ENCODE peak calls at places on chromosomes 4 and X, in five cellular contexts. One of them, this sample, is unnamed. For H3K4me1 and H3K27me3, the result is how much of the 10 kb centered on the place peaks cover.

GRCh38 chrX:39848900-39849299 is 248.9 kb downstream of the BCOR start:
- DNase-seq in GM23248: peak
- DNase-seq in uterus: peak
- DNase-seq in GM23338: no peak
- DNase-seq in DND-41: no peak
- DNase-seq in this sample: no peak

GRCh38 chr4:81352476-81352875 is 119.2 kb downstream of the RASGEF1B start:
- DNase-seq in DND-41: no peak
- DNase-seq in GM23338: no peak
- DNase-seq in GM23248: peak
- DNase-seq in uterus: no peak
- DNase-seq in this sample: no peak

GRCh38 chr4:2416564-2417195 is 1.8 kb downstream of the ZFYVE28 start:
- DNase-seq in uterus: no peak
- DNase-seq in GM23338: peak
- DNase-seq in DND-41: no peak
- DNase-seq in GM23248: peak
- DNase-seq in this sample: peak

GRCh38 chr4:72076562-72076961 is 44.8 kb downstream of the NPFFR2 start:
- DNase-seq in DND-41: no peak
- DNase-seq in GM23248: peak
- DNase-seq in uterus: no peak
- DNase-seq in GM23338: no peak
- DNase-seq in this sample: no peak

GRCh38 chr4:158850800-158851644 is 82.2 kb downstream of the FNIP2 start:
- DNase-seq in GM23248: peak
- DNase-seq in DND-41: no peak
- DNase-seq in uterus: no peak
- DNase-seq in GM23338: peak
- DNase-seq in this sample: peak

GRCh38 chr4:87313756-87314155 is 8.9 kb downstream of the HSD17B13 start:
- DNase-seq in GM23248: no peak
- DNase-seq in DND-41: no peak
- DNase-seq in uterus: no peak
- DNase-seq in GM23338: no peak
- DNase-seq in this sample: no peak

GRCh38 chr4:5890063-5890727 is 2.7 kb downstream of the CRMP1 start:
- DNase-seq in GM23248: no peak
- DNase-seq in GM23338: peak
- DNase-seq in DND-41: no peak
- DNase-seq in uterus: no peak
- DNase-seq in this sample: peak

GRCh38 chr4:80492761-80493160 is 157.2 kb downstream of the CFAP299 start:
- DNase-seq in GM23338: no peak
- DNase-seq in uterus: no peak
- DNase-seq in GM23248: no peak
- DNase-seq in DND-41: peak
- DNase-seq in this sample: no peak

GRCh38 chr4:185238261-185238681 is 28.9 kb downstream of the SNX25 start:
- DNase-seq in uterus: no peak
- DNase-seq in GM23338: no peak
- DNase-seq in GM23248: peak
- DNase-seq in DND-41: no peak
- DNase-seq in this sample: no peak

GRCh38 chr4:106893395-106893881 is 142.7 kb downstream of the DKK2 start:
- DNase-seq in GM23248: no peak
- DNase-seq in GM23338: no peak
- DNase-seq in uterus: no peak
- DNase-seq in DND-41: no peak
- DNase-seq in this sample: no peak

GRCh38 chrX:73182502-73183114 is 32.0 kb downstream of the NAP1L2 start:
- DNase-seq in GM23338: no peak
- DNase-seq in DND-41: no peak
- DNase-seq in GM23248: no peak
- DNase-seq in uterus: no peak
- DNase-seq in this sample: no peak

GRCh38 chrX:16839852-16840460 is 30.2 kb downstream of the RBBP7 start:
- DNase-seq in GM23248: peak
- DNase-seq in DND-41: no peak
- DNase-seq in GM23338: no peak
- DNase-seq in uterus: peak
- DNase-seq in this sample: no peak

GRCh38 chr4:118557298-118557851 is 127.8 kb upstream of the METTL14 start:
- DNase-seq in GM23338: no peak
- DNase-seq in uterus: no peak
- DNase-seq in GM23248: peak
- DNase-seq in DND-41: peak
- DNase-seq in this sample: peak

GRCh38 chr4:168129046-168129772 is 36.9 kb downstream of the ANXA10 start:
- DNase-seq in uterus: no peak
- DNase-seq in DND-41: no peak
- DNase-seq in GM23338: no peak
- DNase-seq in GM23248: no peak
- DNase-seq in this sample: peak

GRCh38 chr4:38141808-38142500 is 181.8 kb downstream of the PTTG2 start:
- DNase-seq in uterus: peak
- DNase-seq in GM23338: no peak
- DNase-seq in DND-41: no peak
- DNase-seq in GM23248: peak
- DNase-seq in this sample: no peak

GRCh38 chr4:52052475-52052780 is 1.3 kb downstream of the SPATA18 start:
- DNase-seq in DND-41: no peak
- DNase-seq in uterus: no peak
- DNase-seq in GM23338: peak
- DNase-seq in GM23248: peak
- DNase-seq in this sample: no peak

GRCh38 chr4:152780267-152780811 is 585 bp downstream of the ARFIP1 start:
- DNase-seq in uterus: no peak
- DNase-seq in DND-41: no peak
- DNase-seq in GM23248: peak
- DNase-seq in GM23338: peak
- DNase-seq in this sample: no peak

GRCh38 chr4:173492315-173492714 is 37.7 kb downstream of the HAND2 start:
- DNase-seq in GM23248: no peak
- DNase-seq in uterus: no peak
- DNase-seq in DND-41: peak
- DNase-seq in GM23338: no peak
- DNase-seq in this sample: no peak

GRCh38 chr4:153204247-153205027 is at the start of gene TRIM2:
- DNase-seq in uterus: peak
- DNase-seq in GM23338: peak
- DNase-seq in DND-41: no peak
- DNase-seq in GM23248: peak
- DNase-seq in this sample: peak

GRCh38 chrX:124266325-124267087 is 66.0 kb upstream of the TEX13D start:
- DNase-seq in GM23338: no peak
- DNase-seq in GM23248: no peak
- DNase-seq in uterus: no peak
- DNase-seq in DND-41: no peak
- DNase-seq in this sample: no peak

GRCh38 chrX:18210470-18210869 is 10.2 kb downstream of the BEND2 start:
- DNase-seq in uterus: no peak
- DNase-seq in DND-41: no peak
- DNase-seq in GM23338: peak
- DNase-seq in GM23248: peak
- DNase-seq in this sample: no peak

GRCh38 chrX:64184396-64184795 is 21.1 kb downstream of the AMER1 start:
- DNase-seq in GM23338: no peak
- DNase-seq in DND-41: no peak
- DNase-seq in uterus: no peak
- DNase-seq in GM23248: no peak
- DNase-seq in this sample: no peak

GRCh38 chrX:56794404-56794803 is 65.4 kb downstream of the NBDY start:
- DNase-seq in DND-41: no peak
- DNase-seq in GM23338: no peak
- DNase-seq in GM23248: no peak
- DNase-seq in uterus: no peak
- DNase-seq in this sample: no peak

GRCh38 chrX:97563531-97564133 is 679.9 kb downstream of the RPA4 start:
- DNase-seq in uterus: peak
- DNase-seq in DND-41: peak
- DNase-seq in GM23248: peak
- DNase-seq in GM23338: no peak
- DNase-seq in this sample: no peak

GRCh38 chr4:78673258-78673817 is 102.8 kb upstream of the BMP2K start:
- DNase-seq in GM23248: no peak
- DNase-seq in GM23338: no peak
- DNase-seq in DND-41: no peak
- DNase-seq in uterus: no peak
- DNase-seq in this sample: no peak

GRCh38 chrX:39974228-39974627 is 123.5 kb downstream of the BCOR start:
- DNase-seq in GM23338: peak
- DNase-seq in GM23248: no peak
- DNase-seq in uterus: no peak
- DNase-seq in DND-41: no peak
- DNase-seq in this sample: no peak

GRCh38 chr4:34271479-34272355 is 1972.6 kb downstream of the ARAP2 start:
- DNase-seq in DND-41: no peak
- DNase-seq in GM23338: no peak
- DNase-seq in uterus: no peak
- DNase-seq in GM23248: no peak
- DNase-seq in this sample: no peak

GRCh38 chrX:110317079-110317819 is 636 bp downstream of the AMMECR1 start:
- DNase-seq in GM23248: peak
- DNase-seq in uterus: peak
- DNase-seq in GM23338: peak
- DNase-seq in DND-41: peak
- DNase-seq in this sample: peak

GRCh38 chr4:41866799-41867677 is 68.2 kb upstream of the TMEM33 start:
- DNase-seq in uterus: no peak
- DNase-seq in GM23248: no peak
- DNase-seq in GM23338: peak
- DNase-seq in DND-41: no peak
- DNase-seq in this sample: no peak

GRCh38 chr4:173360587-173361221 is 10.1 kb upstream of the SAP30 start:
- DNase-seq in uterus: no peak
- DNase-seq in GM23338: peak
- DNase-seq in DND-41: no peak
- DNase-seq in GM23248: peak
- DNase-seq in this sample: no peak

GRCh38 chr4:71230613-71231012 is 108.2 kb upstream of the SLC4A4 start:
- DNase-seq in GM23338: no peak
- DNase-seq in GM23248: no peak
- DNase-seq in uterus: no peak
- DNase-seq in DND-41: no peak
- DNase-seq in this sample: no peak

GRCh38 chrX:106168107-106168506 is at the start of gene PWWP3B:
- DNase-seq in GM23248: peak
- DNase-seq in GM23338: peak
- DNase-seq in uterus: peak
- DNase-seq in DND-41: no peak
- DNase-seq in this sample: peak

GRCh38 chr4:79650794-79651431 is 242.9 kb upstream of the GK2 start:
- DNase-seq in DND-41: no peak
- DNase-seq in GM23248: peak
- DNase-seq in uterus: no peak
- DNase-seq in GM23338: peak
- DNase-seq in this sample: no peak

GRCh38 chr4:93394488-93395185 is 433.9 kb upstream of the ATOH1 start:
- DNase-seq in GM23338: no peak
- DNase-seq in uterus: no peak
- DNase-seq in DND-41: no peak
- DNase-seq in GM23248: peak
- DNase-seq in this sample: no peak

DNA sequence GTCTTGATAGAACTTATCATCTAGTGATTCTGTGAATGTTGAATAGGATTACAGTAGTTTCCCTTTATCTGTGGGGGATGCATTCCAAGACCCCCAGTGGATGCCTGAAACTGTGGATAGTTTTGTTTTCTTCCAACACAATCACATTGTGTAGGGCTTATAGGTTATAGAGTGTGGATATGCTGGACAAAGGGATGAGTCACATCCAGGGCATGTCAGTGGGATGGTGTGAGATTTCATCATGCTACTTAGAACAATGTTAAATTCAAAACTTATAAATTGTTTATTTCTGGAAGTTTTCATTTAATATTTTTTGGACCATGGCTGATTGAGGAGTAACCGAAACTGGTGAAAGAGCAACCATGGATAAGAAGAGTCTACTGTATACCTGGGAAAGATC is 432.3 kb upstream of the ATOH1 start:
- DNase-seq in uterus: no peak
- DNase-seq in GM23338: no peak
- DNase-seq in DND-41: no peak
- DNase-seq in GM23248: peak
- DNase-seq in this sample: no peak
- H3K4me3 ChIP-seq in uterus: no peak
- H3K4me3 ChIP-seq in GM23338: no peak
- H3K4me3 ChIP-seq in DND-41: no peak
- H3K4me3 ChIP-seq in GM23248: no peak
- H3K4me3 ChIP-seq in this sample: no peak

DNA sequence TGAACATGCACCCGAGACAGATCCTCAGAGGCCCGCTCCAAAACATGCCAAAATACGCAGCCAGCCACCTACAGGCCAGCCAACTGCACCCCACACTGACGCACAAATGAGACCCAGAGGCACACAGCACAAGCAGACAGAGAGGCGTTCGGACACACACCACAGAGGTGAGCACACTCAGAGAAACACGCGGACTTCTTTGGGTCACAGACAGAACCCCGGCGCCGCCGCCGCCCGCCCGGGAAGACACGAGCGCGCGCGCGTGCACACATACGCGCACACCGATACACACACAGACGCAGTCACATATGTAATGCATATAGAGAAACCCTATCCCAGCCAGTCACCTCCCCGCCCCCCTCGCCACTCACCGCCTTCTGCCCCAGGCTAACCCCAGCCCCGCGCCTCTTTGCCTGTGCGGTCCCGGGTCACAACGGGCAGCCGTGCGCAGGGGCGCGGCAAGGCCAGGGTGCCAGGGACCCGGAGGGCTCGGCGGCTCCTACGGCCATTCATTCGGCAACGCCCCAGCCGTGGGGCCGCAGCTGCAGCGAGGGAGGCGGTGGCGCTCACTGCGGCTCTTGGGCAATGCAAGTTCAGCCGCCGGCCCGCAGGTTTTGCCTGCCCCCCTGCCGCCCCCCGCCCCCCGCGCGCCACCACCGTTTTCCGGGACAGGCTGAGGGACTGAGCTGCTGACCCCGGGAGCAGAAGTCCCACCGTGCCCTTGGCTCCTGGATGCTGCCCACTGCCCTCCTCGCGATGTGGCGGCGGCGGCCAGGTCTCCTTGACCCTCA is 532 bp downstream of the SEPTIN6 start:
- DNase-seq in GM23338: no peak
- DNase-seq in GM23248: peak
- DNase-seq in DND-41: peak
- DNase-seq in uterus: no peak
- DNase-seq in this sample: peak
- H3K4me1 ChIP-seq in GM23338: under half
- H3K4me1 ChIP-seq in GM23248: under half
- H3K4me1 ChIP-seq in DND-41: half or more
- H3K4me1 ChIP-seq in uterus: under half
- H3K4me1 ChIP-seq in this sample: under half

GRCh38 chr4:8866828-8867623 is 4.6 kb downstream of the HMX1 start:
- DNase-seq in uterus: no peak
- DNase-seq in GM23248: no peak
- DNase-seq in DND-41: no peak
- DNase-seq in GM23338: peak
- DNase-seq in this sample: no peak
- H3K27me3 ChIP-seq in uterus: under half
- H3K27me3 ChIP-seq in GM23248: under half
- H3K27me3 ChIP-seq in DND-41: under half
- H3K27me3 ChIP-seq in GM23338: half or more
- H3K27me3 ChIP-seq in this sample: half or more

GRCh38 chrX:74458738-74459137 is 37.4 kb downstream of the SLC16A2 start:
- DNase-seq in uterus: no peak
- DNase-seq in DND-41: no peak
- DNase-seq in GM23338: peak
- DNase-seq in GM23248: peak
- DNase-seq in this sample: peak
- H3K4me3 ChIP-seq in uterus: no peak
- H3K4me3 ChIP-seq in DND-41: no peak
- H3K4me3 ChIP-seq in GM23338: no peak
- H3K4me3 ChIP-seq in GM23248: no peak
- H3K4me3 ChIP-seq in this sample: no peak

This sample was measured in HAP-1.